ENCODE peak calls at places on chromosomes 1 and 21, in ten cellular contexts. One of them, this sample, is unnamed.

GRCh38 chr21:46154155-46154954 is 1.0 kb downstream of the FTCD start:
- DNase-seq in neural crest cell: no peak
- DNase-seq in activated CD4-positive, alpha-beta T cell treated with anti-CD3 and anti-CD28 coated beads, Interleukin-2, amount 10 ng/mL, durations not matched to agents 7 days and 5 days: no peak
- DNase-seq in activated gamma-delta T cell treated with Interleukin-2 at 50 U/mL for 16 hours: no peak
- DNase-seq in prostate gland: no peak
- DNase-seq in RWPE1: no peak
- DNase-seq in stimulated activated CD8-positive, alpha-beta memory T cell treated with anti-CD3 and anti-CD28 coated beads, Interleukin-4, amount 100 ng/mL, for 24 hours: no peak
- DNase-seq in aorta: peak
- DNase-seq in EL: no peak
- DNase-seq in stimulated activated CD4-positive, alpha-beta T cell treated with anti-CD3 and anti-CD28 coated beads, Interleukin-12 subunit alpha, Interleukin-12 subunit beta, amount 100 ng/mL, for 48 hours: no peak
- DNase-seq in this sample: no peak

GRCh38 chr1:18949689-18950414 is 6.6 kb downstream of the IFFO2 start:
- DNase-seq in prostate gland: no peak
- DNase-seq in stimulated activated CD8-positive, alpha-beta memory T cell treated with anti-CD3 and anti-CD28 coated beads, Interleukin-4, amount 100 ng/mL, for 24 hours: no peak
- DNase-seq in activated CD4-positive, alpha-beta T cell treated with anti-CD3 and anti-CD28 coated beads, Interleukin-2, amount 10 ng/mL, durations not matched to agents 7 days and 5 days: no peak
- DNase-seq in EL: peak
- DNase-seq in activated gamma-delta T cell treated with Interleukin-2 at 50 U/mL for 16 hours: no peak
- DNase-seq in neural crest cell: peak
- DNase-seq in aorta: peak
- DNase-seq in stimulated activated CD4-positive, alpha-beta T cell treated with anti-CD3 and anti-CD28 coated beads, Interleukin-12 subunit alpha, Interleukin-12 subunit beta, amount 100 ng/mL, for 48 hours: no peak
- DNase-seq in RWPE1: no peak
- DNase-seq in this sample: peak

GRCh38 chr1:204791453-204792366 is 79.0 kb upstream of the NFASC start:
- DNase-seq in activated CD4-positive, alpha-beta T cell treated with anti-CD3 and anti-CD28 coated beads, Interleukin-2, amount 10 ng/mL, durations not matched to agents 7 days and 5 days: peak
- DNase-seq in EL: peak
- DNase-seq in activated gamma-delta T cell treated with Interleukin-2 at 50 U/mL for 16 hours: peak
- DNase-seq in stimulated activated CD4-positive, alpha-beta T cell treated with anti-CD3 and anti-CD28 coated beads, Interleukin-12 subunit alpha, Interleukin-12 subunit beta, amount 100 ng/mL, for 48 hours: peak
- DNase-seq in prostate gland: peak
- DNase-seq in stimulated activated CD8-positive, alpha-beta memory T cell treated with anti-CD3 and anti-CD28 coated beads, Interleukin-4, amount 100 ng/mL, for 24 hours: peak
- DNase-seq in RWPE1: peak
- DNase-seq in neural crest cell: peak
- DNase-seq in aorta: peak
- DNase-seq in this sample: peak

GRCh38 chr1:185017338-185017737 is 28.0 kb upstream of the RNF2 start:
- DNase-seq in prostate gland: no peak
- DNase-seq in activated CD4-positive, alpha-beta T cell treated with anti-CD3 and anti-CD28 coated beads, Interleukin-2, amount 10 ng/mL, durations not matched to agents 7 days and 5 days: no peak
- DNase-seq in neural crest cell: no peak
- DNase-seq in stimulated activated CD8-positive, alpha-beta memory T cell treated with anti-CD3 and anti-CD28 coated beads, Interleukin-4, amount 100 ng/mL, for 24 hours: no peak
- DNase-seq in activated gamma-delta T cell treated with Interleukin-2 at 50 U/mL for 16 hours: no peak
- DNase-seq in EL: peak
- DNase-seq in RWPE1: peak
- DNase-seq in stimulated activated CD4-positive, alpha-beta T cell treated with anti-CD3 and anti-CD28 coated beads, Interleukin-12 subunit alpha, Interleukin-12 subunit beta, amount 100 ng/mL, for 48 hours: no peak
- DNase-seq in aorta: no peak
- DNase-seq in this sample: peak

GRCh38 chr1:8097077-8097799 is 71.1 kb upstream of the ERRFI1 start:
- DNase-seq in RWPE1: peak
- DNase-seq in activated CD4-positive, alpha-beta T cell treated with anti-CD3 and anti-CD28 coated beads, Interleukin-2, amount 10 ng/mL, durations not matched to agents 7 days and 5 days: no peak
- DNase-seq in aorta: no peak
- DNase-seq in stimulated activated CD8-positive, alpha-beta memory T cell treated with anti-CD3 and anti-CD28 coated beads, Interleukin-4, amount 100 ng/mL, for 24 hours: no peak
- DNase-seq in stimulated activated CD4-positive, alpha-beta T cell treated with anti-CD3 and anti-CD28 coated beads, Interleukin-12 subunit alpha, Interleukin-12 subunit beta, amount 100 ng/mL, for 48 hours: peak
- DNase-seq in neural crest cell: no peak
- DNase-seq in EL: peak
- DNase-seq in activated gamma-delta T cell treated with Interleukin-2 at 50 U/mL for 16 hours: no peak
- DNase-seq in prostate gland: no peak
- DNase-seq in this sample: peak

GRCh38 chr1:9701661-9702060 is 50.1 kb downstream of the PIK3CD start:
- DNase-seq in stimulated activated CD8-positive, alpha-beta memory T cell treated with anti-CD3 and anti-CD28 coated beads, Interleukin-4, amount 100 ng/mL, for 24 hours: no peak
- DNase-seq in prostate gland: peak
- DNase-seq in stimulated activated CD4-positive, alpha-beta T cell treated with anti-CD3 and anti-CD28 coated beads, Interleukin-12 subunit alpha, Interleukin-12 subunit beta, amount 100 ng/mL, for 48 hours: no peak
- DNase-seq in RWPE1: no peak
- DNase-seq in EL: peak
- DNase-seq in activated gamma-delta T cell treated with Interleukin-2 at 50 U/mL for 16 hours: no peak
- DNase-seq in neural crest cell: no peak
- DNase-seq in activated CD4-positive, alpha-beta T cell treated with anti-CD3 and anti-CD28 coated beads, Interleukin-2, amount 10 ng/mL, durations not matched to agents 7 days and 5 days: no peak
- DNase-seq in aorta: no peak
- DNase-seq in this sample: no peak

GRCh38 chr1:53654216-53655210 is 84.5 kb downstream of the GLIS1 start:
- DNase-seq in neural crest cell: no peak
- DNase-seq in aorta: peak
- DNase-seq in stimulated activated CD4-positive, alpha-beta T cell treated with anti-CD3 and anti-CD28 coated beads, Interleukin-12 subunit alpha, Interleukin-12 subunit beta, amount 100 ng/mL, for 48 hours: no peak
- DNase-seq in stimulated activated CD8-positive, alpha-beta memory T cell treated with anti-CD3 and anti-CD28 coated beads, Interleukin-4, amount 100 ng/mL, for 24 hours: no peak
- DNase-seq in activated CD4-positive, alpha-beta T cell treated with anti-CD3 and anti-CD28 coated beads, Interleukin-2, amount 10 ng/mL, durations not matched to agents 7 days and 5 days: no peak
- DNase-seq in prostate gland: no peak
- DNase-seq in activated gamma-delta T cell treated with Interleukin-2 at 50 U/mL for 16 hours: no peak
- DNase-seq in EL: peak
- DNase-seq in RWPE1: no peak
- DNase-seq in this sample: peak

GRCh38 chr1:3735027-3735682 is 17.1 kb upstream of the CCDC27 start:
- DNase-seq in stimulated activated CD8-positive, alpha-beta memory T cell treated with anti-CD3 and anti-CD28 coated beads, Interleukin-4, amount 100 ng/mL, for 24 hours: no peak
- DNase-seq in RWPE1: no peak
- DNase-seq in aorta: no peak
- DNase-seq in stimulated activated CD4-positive, alpha-beta T cell treated with anti-CD3 and anti-CD28 coated beads, Interleukin-12 subunit alpha, Interleukin-12 subunit beta, amount 100 ng/mL, for 48 hours: no peak
- DNase-seq in prostate gland: no peak
- DNase-seq in activated CD4-positive, alpha-beta T cell treated with anti-CD3 and anti-CD28 coated beads, Interleukin-2, amount 10 ng/mL, durations not matched to agents 7 days and 5 days: no peak
- DNase-seq in neural crest cell: no peak
- DNase-seq in activated gamma-delta T cell treated with Interleukin-2 at 50 U/mL for 16 hours: no peak
- DNase-seq in EL: no peak
- DNase-seq in this sample: no peak

GRCh38 chr1:26582836-26583460 is 53.4 kb downstream of the RPS6KA1 start:
- DNase-seq in neural crest cell: no peak
- DNase-seq in EL: peak
- DNase-seq in activated CD4-positive, alpha-beta T cell treated with anti-CD3 and anti-CD28 coated beads, Interleukin-2, amount 10 ng/mL, durations not matched to agents 7 days and 5 days: no peak
- DNase-seq in stimulated activated CD4-positive, alpha-beta T cell treated with anti-CD3 and anti-CD28 coated beads, Interleukin-12 subunit alpha, Interleukin-12 subunit beta, amount 100 ng/mL, for 48 hours: peak
- DNase-seq in stimulated activated CD8-positive, alpha-beta memory T cell treated with anti-CD3 and anti-CD28 coated beads, Interleukin-4, amount 100 ng/mL, for 24 hours: peak
- DNase-seq in activated gamma-delta T cell treated with Interleukin-2 at 50 U/mL for 16 hours: no peak
- DNase-seq in prostate gland: no peak
- DNase-seq in aorta: peak
- DNase-seq in RWPE1: no peak
- DNase-seq in this sample: peak

This sample was measured in ELR.